ENCODE peak calls at places on chromosome 7, in seven cellular contexts. One of them, this sample, is unnamed.

GRCh38 chr7:5665106-5666025 is 116.1 kb downstream of the RNF216 start:
- DNase-seq in HCT116: peak
- DNase-seq in K562: peak
- DNase-seq in SK-N-SH: peak
- DNase-seq in H1: peak
- DNase-seq in HepG2: peak
- DNase-seq in GM12878: peak
- DNase-seq in this sample: peak

GRCh38 chr7:25575634-25576033 is 347.3 kb upstream of the NPVF start:
- DNase-seq in HCT116: no peak
- DNase-seq in K562: no peak
- DNase-seq in SK-N-SH: no peak
- DNase-seq in H1: no peak
- DNase-seq in HepG2: no peak
- DNase-seq in GM12878: no peak
- DNase-seq in this sample: no peak

GRCh38 chr7:44791278-44792219 is 4.9 kb upstream of the PPIA start:
- DNase-seq in HCT116: no peak
- DNase-seq in K562: no peak
- DNase-seq in SK-N-SH: no peak
- DNase-seq in H1: no peak
- DNase-seq in HepG2: peak
- DNase-seq in GM12878: no peak
- DNase-seq in this sample: no peak

GRCh38 chr7:73773700-73774517 is 3.8 kb upstream of the CLDN3 start:
- DNase-seq in HCT116: no peak
- DNase-seq in K562: no peak
- DNase-seq in SK-N-SH: no peak
- DNase-seq in H1: no peak
- DNase-seq in HepG2: no peak
- DNase-seq in GM12878: no peak
- DNase-seq in this sample: no peak

GRCh38 chr7:123635551-123636359 is 19.9 kb upstream of the LMOD2 start:
- DNase-seq in HCT116: no peak
- DNase-seq in K562: peak
- DNase-seq in SK-N-SH: peak
- DNase-seq in H1: no peak
- DNase-seq in HepG2: peak
- DNase-seq in GM12878: no peak
- DNase-seq in this sample: no peak

GRCh38 chr7:33388332-33388731 is 259.0 kb downstream of the BBS9 start:
- DNase-seq in HCT116: no peak
- DNase-seq in K562: no peak
- DNase-seq in SK-N-SH: no peak
- DNase-seq in H1: no peak
- DNase-seq in HepG2: no peak
- DNase-seq in GM12878: no peak
- DNase-seq in this sample: no peak

GRCh38 chr7:127943541-127944521 is 87.4 kb downstream of the LRRC4 start:
- DNase-seq in HCT116: no peak
- DNase-seq in K562: no peak
- DNase-seq in SK-N-SH: peak
- DNase-seq in H1: no peak
- DNase-seq in HepG2: no peak
- DNase-seq in GM12878: no peak
- DNase-seq in this sample: no peak

GRCh38 chr7:44637788-44638594 is 31.6 kb downstream of the OGDH start:
- DNase-seq in HCT116: peak
- DNase-seq in K562: peak
- DNase-seq in SK-N-SH: no peak
- DNase-seq in H1: peak
- DNase-seq in HepG2: no peak
- DNase-seq in GM12878: peak
- DNase-seq in this sample: peak

GRCh38 chr7:51187941-51188340 is 128.7 kb downstream of the COBL start:
- DNase-seq in HCT116: no peak
- DNase-seq in K562: no peak
- DNase-seq in SK-N-SH: peak
- DNase-seq in H1: peak
- DNase-seq in HepG2: no peak
- DNase-seq in GM12878: no peak
- DNase-seq in this sample: no peak

GRCh38 chr7:18426564-18427226 is 68.9 kb upstream of the HDAC9 start:
- DNase-seq in HCT116: no peak
- DNase-seq in K562: no peak
- DNase-seq in SK-N-SH: no peak
- DNase-seq in H1: no peak
- DNase-seq in HepG2: no peak
- DNase-seq in GM12878: no peak
- DNase-seq in this sample: peak

GRCh38 chr7:138459300-138460175 is 521 bp upstream of the TRIM24 start:
- DNase-seq in HCT116: peak
- DNase-seq in K562: peak
- DNase-seq in SK-N-SH: no peak
- DNase-seq in H1: peak
- DNase-seq in HepG2: peak
- DNase-seq in GM12878: peak
- DNase-seq in this sample: peak

GRCh38 chr7:11690395-11690794 is 141.6 kb downstream of the THSD7A start:
- DNase-seq in HCT116: no peak
- DNase-seq in K562: no peak
- DNase-seq in SK-N-SH: no peak
- DNase-seq in H1: no peak
- DNase-seq in HepG2: no peak
- DNase-seq in GM12878: no peak
- DNase-seq in this sample: no peak

GRCh38 chr7:1065263-1066260 is 21.2 kb downstream of the GPR146 start:
- DNase-seq in HCT116: no peak
- DNase-seq in K562: peak
- DNase-seq in SK-N-SH: peak
- DNase-seq in H1: peak
- DNase-seq in HepG2: peak
- DNase-seq in GM12878: no peak
- DNase-seq in this sample: no peak

GRCh38 chr7:70574970-70575799 is 556.8 kb upstream of the GALNT17 start:
- DNase-seq in HCT116: no peak
- DNase-seq in K562: no peak
- DNase-seq in SK-N-SH: peak
- DNase-seq in H1: no peak
- DNase-seq in HepG2: no peak
- DNase-seq in GM12878: no peak
- DNase-seq in this sample: no peak

GRCh38 chr7:22124906-22125305 is 179.2 kb upstream of the CDCA7L start:
- DNase-seq in HCT116: no peak
- DNase-seq in K562: no peak
- DNase-seq in SK-N-SH: no peak
- DNase-seq in H1: no peak
- DNase-seq in HepG2: no peak
- DNase-seq in GM12878: no peak
- DNase-seq in this sample: no peak

GRCh38 chr7:143003393-143004051 is 23.4 kb downstream of the OR9A2 start:
- DNase-seq in HCT116: peak
- DNase-seq in K562: peak
- DNase-seq in SK-N-SH: peak
- DNase-seq in H1: no peak
- DNase-seq in HepG2: peak
- DNase-seq in GM12878: peak
- DNase-seq in this sample: peak

GRCh38 chr7:73329861-73330581 is 2.1 kb downstream of the FKBP6 start:
- DNase-seq in HCT116: no peak
- DNase-seq in K562: no peak
- DNase-seq in SK-N-SH: peak
- DNase-seq in H1: no peak
- DNase-seq in HepG2: no peak
- DNase-seq in GM12878: no peak
- DNase-seq in this sample: no peak

GRCh38 chr7:37782166-37782565 is 66.2 kb upstream of the NME8 start:
- DNase-seq in HCT116: no peak
- DNase-seq in K562: no peak
- DNase-seq in SK-N-SH: no peak
- DNase-seq in H1: no peak
- DNase-seq in HepG2: no peak
- DNase-seq in GM12878: no peak
- DNase-seq in this sample: no peak
- TF ChIP-seq SIN3A in HCT116: no peak
- TF ChIP-seq SIN3A in K562: no peak
- TF ChIP-seq SIN3A in SK-N-SH: no peak
- TF ChIP-seq SIN3A in H1: no peak
- TF ChIP-seq SIN3A in HepG2: no peak
- TF ChIP-seq SIN3A in GM12878: no peak
- TF ChIP-seq SIN3A in this sample: no peak

DNA sequence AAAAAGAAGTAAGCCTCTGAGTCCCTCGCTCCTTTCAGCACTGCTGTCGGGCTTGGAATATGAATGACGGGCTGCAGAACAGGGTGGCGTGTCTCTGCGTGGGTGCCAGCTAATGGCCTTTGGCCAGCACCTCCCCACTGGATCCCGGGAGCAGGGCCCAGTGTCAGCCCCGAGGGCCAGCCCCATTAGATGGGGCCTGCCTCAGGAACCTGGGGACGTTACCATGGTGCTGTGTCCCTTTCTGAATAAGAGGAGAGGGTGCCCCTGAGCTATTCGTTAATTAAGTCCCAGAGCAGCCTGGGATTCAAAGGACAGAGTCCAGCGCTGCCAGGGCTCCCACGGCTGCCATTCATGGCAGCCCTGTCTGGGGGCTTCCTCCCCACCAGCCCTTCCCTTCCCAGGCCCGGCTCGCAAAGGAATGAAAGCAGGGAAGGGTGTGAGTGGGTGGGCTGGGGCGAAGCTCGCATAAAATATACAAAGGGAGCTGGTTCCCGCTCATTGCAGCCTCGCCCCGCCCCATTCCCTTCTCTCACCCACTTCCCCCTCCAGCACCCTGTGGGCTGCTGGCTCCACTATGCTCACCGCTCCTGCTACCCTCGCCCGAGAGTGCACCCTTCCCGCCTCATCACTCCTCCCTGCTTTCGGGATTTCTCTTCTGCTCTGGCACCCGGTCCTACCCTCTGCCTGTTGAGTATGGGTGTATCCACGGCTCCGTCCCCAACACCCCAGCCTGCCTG is 14.6 kb upstream of the TTYH3 start:
- DNase-seq in HCT116: no peak
- DNase-seq in K562: no peak
- DNase-seq in SK-N-SH: no peak
- DNase-seq in H1: no peak
- DNase-seq in HepG2: no peak
- DNase-seq in GM12878: no peak
- DNase-seq in this sample: no peak
- TF ChIP-seq SIN3A in HCT116: no peak
- TF ChIP-seq SIN3A in K562: no peak
- TF ChIP-seq SIN3A in SK-N-SH: no peak
- TF ChIP-seq SIN3A in H1: no peak
- TF ChIP-seq SIN3A in HepG2: no peak
- TF ChIP-seq SIN3A in GM12878: no peak
- TF ChIP-seq SIN3A in this sample: no peak

GRCh38 chr7:106052681-106053080 is 59.4 kb downstream of the SYPL1 start:
- DNase-seq in HCT116: no peak
- DNase-seq in K562: no peak
- DNase-seq in SK-N-SH: no peak
- DNase-seq in H1: no peak
- DNase-seq in HepG2: no peak
- DNase-seq in GM12878: no peak
- DNase-seq in this sample: no peak
- TF ChIP-seq SIN3A in HCT116: no peak
- TF ChIP-seq SIN3A in K562: no peak
- TF ChIP-seq SIN3A in SK-N-SH: no peak
- TF ChIP-seq SIN3A in H1: no peak
- TF ChIP-seq SIN3A in HepG2: no peak
- TF ChIP-seq SIN3A in GM12878: no peak
- TF ChIP-seq SIN3A in this sample: no peak

GRCh38 chr7:122262246-122262645 is 42.3 kb downstream of the FEZF1 start:
- DNase-seq in HCT116: no peak
- DNase-seq in K562: no peak
- DNase-seq in SK-N-SH: no peak
- DNase-seq in H1: no peak
- DNase-seq in HepG2: no peak
- DNase-seq in GM12878: no peak
- DNase-seq in this sample: no peak
- TF ChIP-seq SIN3A in HCT116: no peak
- TF ChIP-seq SIN3A in K562: no peak
- TF ChIP-seq SIN3A in SK-N-SH: no peak
- TF ChIP-seq SIN3A in H1: no peak
- TF ChIP-seq SIN3A in HepG2: no peak
- TF ChIP-seq SIN3A in GM12878: no peak
- TF ChIP-seq SIN3A in this sample: no peak